ENCODE peak calls at places on chromosomes 16 and 17, in four cellular contexts. B, S, I and J are unnamed samples.

GRCh38 chr17:69492410-69493071 is 78.0 kb downstream of the MAP2K6 start:
- DNase-seq in B (peak; percentile 51), S (no peak), I (no peak), J (peak; percentile 20)

GRCh38 chr16:21184834-21185233 is 26.4 kb downstream of the LDAF1 start:
- DNase-seq in B (peak; percentile 54), S (no peak), I (no peak), J (no peak)

GRCh38 chr16:2296662-2297505 is 29.0 kb upstream of the RNPS1 start:
- DNase-seq in B (peak; percentile 4), S (no peak), I (no peak), J (no peak)

GRCh38 chr17:16304832-16305231 is 48.4 kb downstream of the CENPV start:
- DNase-seq in B (peak; percentile 23), S (no peak), I (no peak), J (no peak)

GRCh38 chr17:32877164-32877764 is 340 bp upstream of the MYO1D start:
- DNase-seq in B (peak; percentile 69), S (peak; percentile 82), I (peak; percentile 43), J (peak; percentile 46)

GRCh38 chr17:81735181-81736102 is 23.4 kb downstream of the SLC25A10 start:
- DNase-seq in B (peak; percentile 76), S (no peak), I (no peak), J (no peak)

GRCh38 chr17:80712089-80712488 is 167.5 kb downstream of the RPTOR start:
- DNase-seq in B (no peak), S (no peak), I (no peak), J (no peak)

GRCh38 chr17:65268832-65269231 is 131.7 kb downstream of the RGS9 start:
- DNase-seq in B (peak; percentile 56), S (no peak), I (no peak), J (no peak)

GRCh38 chr17:16214190-16215001 is 938 bp downstream of the NCOR1 start:
- DNase-seq in B (peak; percentile 37), S (no peak), I (no peak), J (no peak)